ENCODE peak calls at places on chromosomes 16 and 17, in four cellular contexts. One of them, this sample, is unnamed.

GRCh38 chr17:43723697-43724359 is 34.8 kb downstream of the SOST start:
- DNase-seq in cardiac muscle cell: peak
- DNase-seq in stimulated activated CD8-positive, alpha-beta memory T cell treated with anti-CD3 and anti-CD28 coated beads, Interleukin-7, amount 100 ng/mL, for 24 hours: no peak
- DNase-seq in CD8-positive, alpha-beta T cell: no peak
- DNase-seq in this sample: no peak

GRCh38 chr17:45371414-45372324 is 54.8 kb upstream of the MAP3K14 start:
- DNase-seq in cardiac muscle cell: peak
- DNase-seq in CD8-positive, alpha-beta T cell: no peak
- DNase-seq in stimulated activated CD8-positive, alpha-beta memory T cell treated with anti-CD3 and anti-CD28 coated beads, Interleukin-7, amount 100 ng/mL, for 24 hours: no peak
- DNase-seq in this sample: peak

GRCh38 chr17:40369923-40370322 is 5.4 kb upstream of the GJD3 start:
- DNase-seq in CD8-positive, alpha-beta T cell: no peak
- DNase-seq in cardiac muscle cell: no peak
- DNase-seq in stimulated activated CD8-positive, alpha-beta memory T cell treated with anti-CD3 and anti-CD28 coated beads, Interleukin-7, amount 100 ng/mL, for 24 hours: no peak
- DNase-seq in this sample: no peak

GRCh38 chr16:29811896-29812665 is at the start of gene PRRT2:
- DNase-seq in cardiac muscle cell: peak
- DNase-seq in CD8-positive, alpha-beta T cell: no peak
- DNase-seq in stimulated activated CD8-positive, alpha-beta memory T cell treated with anti-CD3 and anti-CD28 coated beads, Interleukin-7, amount 100 ng/mL, for 24 hours: no peak
- DNase-seq in this sample: peak

GRCh38 chr16:10579965-10580918 is at the start of gene EMP2:
- DNase-seq in CD8-positive, alpha-beta T cell: no peak
- DNase-seq in stimulated activated CD8-positive, alpha-beta memory T cell treated with anti-CD3 and anti-CD28 coated beads, Interleukin-7, amount 100 ng/mL, for 24 hours: no peak
- DNase-seq in cardiac muscle cell: peak
- DNase-seq in this sample: peak

GRCh38 chr17:75826561-75827290 is 17.5 kb downstream of the UNC13D start:
- DNase-seq in stimulated activated CD8-positive, alpha-beta memory T cell treated with anti-CD3 and anti-CD28 coated beads, Interleukin-7, amount 100 ng/mL, for 24 hours: no peak
- DNase-seq in cardiac muscle cell: no peak
- DNase-seq in CD8-positive, alpha-beta T cell: no peak
- DNase-seq in this sample: no peak

GRCh38 chr17:73356561-73357170 is 44.9 kb upstream of the CDC42EP4 start:
- DNase-seq in stimulated activated CD8-positive, alpha-beta memory T cell treated with anti-CD3 and anti-CD28 coated beads, Interleukin-7, amount 100 ng/mL, for 24 hours: no peak
- DNase-seq in cardiac muscle cell: no peak
- DNase-seq in CD8-positive, alpha-beta T cell: no peak
- DNase-seq in this sample: no peak

GRCh38 chr16:27617678-27618077 is 67.7 kb downstream of the KATNIP start:
- DNase-seq in cardiac muscle cell: no peak
- DNase-seq in stimulated activated CD8-positive, alpha-beta memory T cell treated with anti-CD3 and anti-CD28 coated beads, Interleukin-7, amount 100 ng/mL, for 24 hours: no peak
- DNase-seq in CD8-positive, alpha-beta T cell: no peak
- DNase-seq in this sample: no peak

GRCh38 chr17:19705201-19705600 is 11.2 kb downstream of the SLC47A2 start:
- DNase-seq in stimulated activated CD8-positive, alpha-beta memory T cell treated with anti-CD3 and anti-CD28 coated beads, Interleukin-7, amount 100 ng/mL, for 24 hours: no peak
- DNase-seq in cardiac muscle cell: no peak
- DNase-seq in CD8-positive, alpha-beta T cell: no peak
- DNase-seq in this sample: peak

GRCh38 chr17:35257080-35257701 is 14.3 kb downstream of the SLFN5 start:
- DNase-seq in cardiac muscle cell: peak
- DNase-seq in stimulated activated CD8-positive, alpha-beta memory T cell treated with anti-CD3 and anti-CD28 coated beads, Interleukin-7, amount 100 ng/mL, for 24 hours: no peak
- DNase-seq in CD8-positive, alpha-beta T cell: no peak
- DNase-seq in this sample: peak

GRCh38 chr16:27500801-27501200 is 48.9 kb downstream of the GTF3C1 start:
- DNase-seq in stimulated activated CD8-positive, alpha-beta memory T cell treated with anti-CD3 and anti-CD28 coated beads, Interleukin-7, amount 100 ng/mL, for 24 hours: no peak
- DNase-seq in cardiac muscle cell: no peak
- DNase-seq in CD8-positive, alpha-beta T cell: no peak
- DNase-seq in this sample: no peak

GRCh38 chr17:44502598-44503079 is 567 bp downstream of the GPATCH8 start:
- DNase-seq in stimulated activated CD8-positive, alpha-beta memory T cell treated with anti-CD3 and anti-CD28 coated beads, Interleukin-7, amount 100 ng/mL, for 24 hours: no peak
- DNase-seq in cardiac muscle cell: no peak
- DNase-seq in CD8-positive, alpha-beta T cell: no peak
- DNase-seq in this sample: no peak

GRCh38 chr16:12753203-12754023 is 50.3 kb downstream of the CPPED1 start:
- DNase-seq in CD8-positive, alpha-beta T cell: no peak
- DNase-seq in stimulated activated CD8-positive, alpha-beta memory T cell treated with anti-CD3 and anti-CD28 coated beads, Interleukin-7, amount 100 ng/mL, for 24 hours: no peak
- DNase-seq in cardiac muscle cell: no peak
- DNase-seq in this sample: no peak

GRCh38 chr16:46607529-46607928 is 13.7 kb downstream of the SHCBP1 start:
- DNase-seq in CD8-positive, alpha-beta T cell: no peak
- DNase-seq in stimulated activated CD8-positive, alpha-beta memory T cell treated with anti-CD3 and anti-CD28 coated beads, Interleukin-7, amount 100 ng/mL, for 24 hours: no peak
- DNase-seq in cardiac muscle cell: peak
- DNase-seq in this sample: no peak

GRCh38 chr16:75385507-75386152 is 47.7 kb downstream of the CFDP1 start:
- DNase-seq in stimulated activated CD8-positive, alpha-beta memory T cell treated with anti-CD3 and anti-CD28 coated beads, Interleukin-7, amount 100 ng/mL, for 24 hours: no peak
- DNase-seq in CD8-positive, alpha-beta T cell: no peak
- DNase-seq in cardiac muscle cell: peak
- DNase-seq in this sample: no peak

GRCh38 chr16:22623351-22623781 is 112.7 kb downstream of the NPIPB5 start:
- DNase-seq in CD8-positive, alpha-beta T cell: no peak
- DNase-seq in stimulated activated CD8-positive, alpha-beta memory T cell treated with anti-CD3 and anti-CD28 coated beads, Interleukin-7, amount 100 ng/mL, for 24 hours: no peak
- DNase-seq in cardiac muscle cell: peak
- DNase-seq in this sample: no peak

GRCh38 chr17:10278218-10278617 is 79.8 kb upstream of the GAS7 start:
- DNase-seq in stimulated activated CD8-positive, alpha-beta memory T cell treated with anti-CD3 and anti-CD28 coated beads, Interleukin-7, amount 100 ng/mL, for 24 hours: no peak
- DNase-seq in CD8-positive, alpha-beta T cell: no peak
- DNase-seq in cardiac muscle cell: peak
- DNase-seq in this sample: no peak

GRCh38 chr17:80429356-80430275 is 14.6 kb downstream of the ENDOV start:
- DNase-seq in CD8-positive, alpha-beta T cell: no peak
- DNase-seq in cardiac muscle cell: no peak
- DNase-seq in stimulated activated CD8-positive, alpha-beta memory T cell treated with anti-CD3 and anti-CD28 coated beads, Interleukin-7, amount 100 ng/mL, for 24 hours: no peak
- DNase-seq in this sample: no peak

GRCh38 chr16:27230562-27230991 is 27.3 kb downstream of the KDM8 start:
- DNase-seq in CD8-positive, alpha-beta T cell: peak
- DNase-seq in cardiac muscle cell: no peak
- DNase-seq in stimulated activated CD8-positive, alpha-beta memory T cell treated with anti-CD3 and anti-CD28 coated beads, Interleukin-7, amount 100 ng/mL, for 24 hours: peak
- DNase-seq in this sample: no peak

GRCh38 chr17:35651467-35651866 is 64.3 kb downstream of the AP2B1 start:
- DNase-seq in stimulated activated CD8-positive, alpha-beta memory T cell treated with anti-CD3 and anti-CD28 coated beads, Interleukin-7, amount 100 ng/mL, for 24 hours: no peak
- DNase-seq in cardiac muscle cell: no peak
- DNase-seq in CD8-positive, alpha-beta T cell: no peak
- DNase-seq in this sample: no peak

GRCh38 chr16:5884339-5884738 is 786.7 kb upstream of the EEF2KMT start:
- DNase-seq in CD8-positive, alpha-beta T cell: no peak
- DNase-seq in cardiac muscle cell: no peak
- DNase-seq in stimulated activated CD8-positive, alpha-beta memory T cell treated with anti-CD3 and anti-CD28 coated beads, Interleukin-7, amount 100 ng/mL, for 24 hours: no peak
- DNase-seq in this sample: no peak

GRCh38 chr16:62249069-62249468 is 212.8 kb upstream of the CDH8 start:
- DNase-seq in CD8-positive, alpha-beta T cell: no peak
- DNase-seq in stimulated activated CD8-positive, alpha-beta memory T cell treated with anti-CD3 and anti-CD28 coated beads, Interleukin-7, amount 100 ng/mL, for 24 hours: no peak
- DNase-seq in cardiac muscle cell: no peak
- DNase-seq in this sample: no peak

GRCh38 chr17:66906321-66907278 is 57.9 kb upstream of the CACNG4 start:
- DNase-seq in CD8-positive, alpha-beta T cell: peak
- DNase-seq in cardiac muscle cell: peak
- DNase-seq in stimulated activated CD8-positive, alpha-beta memory T cell treated with anti-CD3 and anti-CD28 coated beads, Interleukin-7, amount 100 ng/mL, for 24 hours: peak
- DNase-seq in this sample: peak

GRCh38 chr16:78372302-78372701 is 272.8 kb downstream of the WWOX start:
- DNase-seq in cardiac muscle cell: no peak
- DNase-seq in stimulated activated CD8-positive, alpha-beta memory T cell treated with anti-CD3 and anti-CD28 coated beads, Interleukin-7, amount 100 ng/mL, for 24 hours: no peak
- DNase-seq in CD8-positive, alpha-beta T cell: no peak
- DNase-seq in this sample: no peak

GRCh38 chr17:63529711-63530556 is 6.8 kb downstream of the KCNH6 start:
- DNase-seq in stimulated activated CD8-positive, alpha-beta memory T cell treated with anti-CD3 and anti-CD28 coated beads, Interleukin-7, amount 100 ng/mL, for 24 hours: no peak
- DNase-seq in cardiac muscle cell: no peak
- DNase-seq in CD8-positive, alpha-beta T cell: no peak
- DNase-seq in this sample: no peak

GRCh38 chr17:40329981-40330794 is 21.2 kb downstream of the RARA start:
- DNase-seq in cardiac muscle cell: no peak
- DNase-seq in stimulated activated CD8-positive, alpha-beta memory T cell treated with anti-CD3 and anti-CD28 coated beads, Interleukin-7, amount 100 ng/mL, for 24 hours: no peak
- DNase-seq in CD8-positive, alpha-beta T cell: no peak
- DNase-seq in this sample: no peak

GRCh38 chr17:51346218-51346982 is 86.1 kb downstream of the UTP18 start:
- DNase-seq in CD8-positive, alpha-beta T cell: no peak
- DNase-seq in cardiac muscle cell: no peak
- DNase-seq in stimulated activated CD8-positive, alpha-beta memory T cell treated with anti-CD3 and anti-CD28 coated beads, Interleukin-7, amount 100 ng/mL, for 24 hours: no peak
- DNase-seq in this sample: no peak

This sample was measured in ureter.